ENCODE peak calls at places on chromosomes 5 and 9, in seven cellular contexts. S is cardiac muscle cell; R is left ventricle myocardium superior; Z is fibroblast of the conjunctiva; Q is iris pigment epithelial cell; E is stimulated activated CD4-positive, alpha-beta T cell treated with anti-CD3 and anti-CD28 coated beads, Interleukin-15, amount 100 ng/mL, for 24 hours; P is NCI-H510A treated with DMSO at 0.1 percent for 48 hours. H is an unnamed sample.

GRCh38 chr9:21668504-21668903 is 133.9 kb upstream of the MTAP start:
- DNase-seq in S (no peak), R (no peak), Z (no peak), Q (no peak), E (no peak), P (no peak), H (no peak)

GRCh38 chr9:69181908-69182353 is 7.9 kb downstream of the TJP2 start:
- DNase-seq in S (no peak), R (no peak), Z (no peak), Q (peak), E (no peak), P (no peak), H (no peak)

GRCh38 chr5:113022661-113023060 is 46.1 kb downstream of the DCP2 start:
- DNase-seq in S (peak), R (no peak), Z (no peak), Q (peak), E (no peak), P (no peak), H (no peak)

GRCh38 chr5:119417891-119418781 is 34.2 kb upstream of the HSD17B4 start:
- DNase-seq in S (peak), R (no peak), Z (peak), Q (peak), E (no peak), P (no peak), H (no peak)

GRCh38 chr5:173480896-173481295 is 135.6 kb downstream of the BOD1 start:
- DNase-seq in S (no peak), R (no peak), Z (no peak), Q (no peak), E (no peak), P (no peak), H (no peak)

GRCh38 chr9:81613002-81613750 is 76.2 kb downstream of the TLE1 start:
- DNase-seq in S (peak), R (peak), Z (peak), Q (peak), E (no peak), P (no peak), H (peak)

GRCh38 chr5:126103872-126104271 is 319.3 kb upstream of the GRAMD2B start:
- DNase-seq in S (no peak), R (no peak), Z (no peak), Q (no peak), E (no peak), P (no peak), H (no peak)

GRCh38 chr5:107519900-107520354 is 150.8 kb downstream of the EFNA5 start:
- DNase-seq in S (no peak), R (no peak), Z (no peak), Q (no peak), E (no peak), P (peak), H (no peak)

GRCh38 chr5:80686757-80687156 is 32.0 kb upstream of the DHFR start:
- DNase-seq in S (peak), R (no peak), Z (no peak), Q (peak), E (no peak), P (no peak), H (no peak)